ENCODE peak calls at places on chromosomes 4 and X, in nine cellular contexts. G is NCI-H2081; O is mesothelial cell of epicardium; F is lower lobe of right lung; E is frontal cortex; P is stimulated activated CD4-positive, alpha-beta T cell treated with anti-CD3 and anti-CD28 coated beads, Interleukin-4, amount 100 ng/mL, for 4 hours; A is adipocyte; B is heart right ventricle; R is hypothalamus. I is an unnamed sample.

GRCh38 chr4:77188498-77189187 is 31.6 kb downstream of the CCNG2 start:
- DNase-seq in G (no peak), O (no peak), F (no peak), E (no peak), P (no peak), A (no peak), B (no peak), R (no peak), I (no peak)

GRCh38 chr4:182556576-182556975 is 313.4 kb downstream of the TENM3 start:
- DNase-seq in G (no peak), O (no peak), F (no peak), E (no peak), P (no peak), A (peak), B (no peak), R (no peak), I (no peak)

GRCh38 chrX:136028383-136028984 is 43.2 kb downstream of the SLC9A6 start:
- DNase-seq in G (peak), O (no peak), F (no peak), E (peak), P (no peak), A (peak), B (peak), R (no peak), I (peak)

GRCh38 chr4:86926428-86927086 is 8.3 kb upstream of the AFF1 start:
- DNase-seq in G (no peak), O (no peak), F (no peak), E (no peak), P (no peak), A (no peak), B (no peak), R (no peak), I (no peak)

GRCh38 chrX:24412637-24413363 is 52.3 kb upstream of the PDK3 start:
- DNase-seq in G (no peak), O (no peak), F (no peak), E (no peak), P (no peak), A (no peak), B (no peak), R (no peak), I (no peak)

GRCh38 chr4:10619855-10620254 is 64.7 kb downstream of the CLNK start:
- DNase-seq in G (no peak), O (no peak), F (no peak), E (no peak), P (no peak), A (no peak), B (no peak), R (no peak), I (no peak)

GRCh38 chr4:94722270-94722669 is 35.5 kb upstream of the BMPR1B start:
- DNase-seq in G (no peak), O (no peak), F (no peak), E (no peak), P (no peak), A (no peak), B (no peak), R (no peak), I (no peak)

GRCh38 chr4:172308078-172308477 is 494.9 kb downstream of the GALNTL6 start:
- DNase-seq in G (no peak), O (no peak), F (no peak), E (no peak), P (no peak), A (no peak), B (no peak), R (no peak), I (no peak)

I was measured in D721Med.